ENCODE peak calls at places on chromosome 2, in five cellular contexts. N is RKO, E is NCI-H1105 treated with DMSO at 0.1 percent for 48 hours, U is C1 segment of cervical spinal cord, A is hypothalamus. V is an unnamed sample.

GRCh38 chr2:24643051-24643450 is 150.1 kb downstream of the PTRHD1 start:
- DNase-seq in N (no peak), U (no peak), A (no peak), E (no peak), V (no peak)

GRCh38 chr2:150376627-150377335 is 110.7 kb downstream of the RND3 start:
- DNase-seq in E (no peak), N (no peak), A (no peak), U (no peak), V (no peak)

GRCh38 chr2:223262946-223263345 is 211.0 kb downstream of the KCNE4 start:
- DNase-seq in U (no peak), A (no peak), N (no peak), E (no peak), V (peak; percentile 51)

GRCh38 chr2:62760555-62760954 is 55.0 kb downstream of the EHBP1 start:
- DNase-seq in N (peak; percentile 12), E (no peak), A (no peak), U (no peak), V (no peak)

GRCh38 chr2:128750328-128751165 is 431.9 kb upstream of the HS6ST1 start:
- DNase-seq in E (no peak), N (no peak), A (no peak), U (no peak), V (no peak)

GRCh38 chr2:96524482-96525210 is 11.9 kb upstream of the ARID5A start:
- DNase-seq in A (no peak), N (no peak), U (no peak), E (no peak), V (no peak)

GRCh38 chr2:12057436-12058166 is 311.2 kb downstream of the LPIN1 start:
- DNase-seq in N (no peak), E (no peak), A (no peak), U (no peak), V (no peak)

GRCh38 chr2:95525294-95526035 is 40.9 kb upstream of the TRIM43B start:
- DNase-seq in E (no peak), A (peak; percentile 24), N (no peak), U (peak; percentile 6), V (no peak)

GRCh38 chr2:42261531-42262195 is 92.5 kb downstream of the EML4 start:
- DNase-seq in N (no peak), A (no peak), U (no peak), E (peak; percentile 67), V (no peak)

GRCh38 chr2:172106128-172106961 is 3.6 kb upstream of the DLX2 start:
- DNase-seq in U (no peak), A (no peak), E (no peak), N (no peak), V (no peak)

GRCh38 chr2:92326-92725 is 46.0 kb upstream of the FAM110C start:
- DNase-seq in E (no peak), N (no peak), A (no peak), U (no peak), V (no peak)

GRCh38 chr2:172403881-172404470 is 23.4 kb upstream of the ITGA6 start:
- DNase-seq in A (no peak), U (no peak), E (no peak), N (no peak), V (no peak)

GRCh38 chr2:147170932-147171331 is 673.9 kb upstream of the ACVR2A start:
- DNase-seq in N (no peak), A (no peak), U (no peak), E (no peak), V (no peak)

GRCh38 chr2:237474931-237475703 is 11.9 kb upstream of the MLPH start:
- DNase-seq in U (peak; percentile 29), N (peak; percentile 72), E (peak; percentile 51), A (peak; percentile 33), V (peak; percentile 58)

GRCh38 chr2:238754259-238754658 is 93.6 kb upstream of the TWIST2 start:
- DNase-seq in U (no peak), E (no peak), N (peak; percentile 5), A (no peak), V (peak; percentile 5)

GRCh38 chr2:154455201-154455600 is 243.3 kb upstream of the KCNJ3 start:
- DNase-seq in N (no peak), U (no peak), E (no peak), A (no peak), V (no peak)

GRCh38 chr2:72581560-72582181 is 244.2 kb downstream of the EXOC6B start:
- DNase-seq in U (no peak), A (no peak), N (no peak), E (peak; percentile 1), V (no peak)

GRCh38 chr2:70936165-70936978 is 672 bp downstream of the ATP6V1B1 start:
- DNase-seq in U (no peak), N (no peak), E (no peak), A (no peak), V (no peak)

GRCh38 chr2:82301506-82301905 is 1997.0 kb upstream of the LRRTM1 start:
- DNase-seq in N (no peak), E (no peak), A (no peak), U (no peak), V (no peak)

GRCh38 chr2:169291517-169291916 is 70.8 kb downstream of the LRP2 start:
- DNase-seq in N (no peak), U (no peak), A (no peak), E (no peak), V (no peak)

GRCh38 chr2:15241208-15241607 is 319.9 kb downstream of the NBAS start:
- DNase-seq in A (no peak), N (no peak), E (no peak), U (no peak), V (no peak)

GRCh38 chr2:105498281-105498846 is 99.5 kb upstream of the FHL2 start:
- DNase-seq in E (no peak), U (no peak), A (no peak), N (no peak), V (no peak)

GRCh38 chr2:69985684-69986083 is 24.3 kb upstream of the ASPRV1 start:
- DNase-seq in A (no peak), U (peak; percentile 6), N (no peak), E (no peak), V (no peak)

GRCh38 chr2:43348904-43349725 is 122.7 kb upstream of the ZFP36L2 start:
- DNase-seq in N (no peak), U (no peak), E (no peak), A (no peak), V (no peak)